ENCODE peak calls at places on chromosomes 12 and 14, in eight cellular contexts. I is HL-60, E is pancreas, N is heart right ventricle, K is fibroblast of lung, D is ovary, Y is adrenal gland, F is heart left ventricle. P is an unnamed sample. For H3K27me3, the result is how much of the 10 kb centered on the place peaks cover.

GRCh38 chr14:74592476-74593191 is 19.4 kb downstream of the LTBP2 start:
- DNase-seq in I (no peak), E (no peak), N (no peak), K (no peak), D (no peak), Y (no peak), F (no peak), P (no peak)

GRCh38 chr14:73750161-73750901 is 36.1 kb upstream of the PNMA1 start:
- DNase-seq in I (no peak), E (peak), N (no peak), K (no peak), D (no peak), Y (no peak), F (no peak), P (no peak)

GRCh38 chr14:96165493-96166474 is 38.9 kb upstream of the BDKRB2 start:
- DNase-seq in I (no peak), E (no peak), N (no peak), K (no peak), D (no peak), Y (no peak), F (no peak), P (no peak)

GRCh38 chr14:91509878-91510170 is 286 bp downstream of the PPP4R3A start:
- DNase-seq in I (no peak), E (no peak), N (no peak), K (no peak), D (no peak), Y (no peak), F (no peak), P (no peak)

GRCh38 chr14:69351911-69352310 is 46.2 kb downstream of the ERH start:
- DNase-seq in I (no peak), E (no peak), N (no peak), K (no peak), D (no peak), Y (no peak), F (no peak), P (no peak)

GRCh38 chr12:132723015-132723763 is 12.5 kb downstream of the PGAM5 start:
- DNase-seq in I (no peak), E (no peak), N (peak), K (no peak), D (no peak), Y (peak), F (peak), P (peak)

GRCh38 chr14:55423969-55424368 is 12.3 kb upstream of the ATG14 start:
- DNase-seq in I (no peak), E (no peak), N (no peak), K (no peak), D (no peak), Y (no peak), F (no peak), P (no peak)

GRCh38 chr14:66746316-66747006 is 238.5 kb downstream of the GPHN start:
- DNase-seq in I (peak), E (peak), N (peak), K (peak), D (no peak), Y (no peak), F (no peak), P (no peak)

GRCh38 chr12:76144253-76144564 is 59.7 kb upstream of the NAP1L1 start:
- DNase-seq in I (peak), E (no peak), N (no peak), K (peak), D (no peak), Y (peak), F (no peak), P (no peak)

GRCh38 chr12:92827836-92828431 is 101.2 kb downstream of the EEA1 start:
- DNase-seq in I (peak), E (no peak), N (no peak), K (peak), D (no peak), Y (no peak), F (no peak), P (no peak)

GRCh38 chr12:45638386-45638785 is 91.1 kb upstream of the ARID2 start:
- DNase-seq in I (no peak), E (no peak), N (no peak), K (no peak), D (no peak), Y (no peak), F (no peak), P (no peak)

GRCh38 chr14:20934148-20934762 is 21.0 kb upstream of the RNASE2 start:
- DNase-seq in I (no peak), E (no peak), N (peak), K (peak), D (no peak), Y (peak), F (peak), P (peak)

GRCh38 chr12:112537710-112538396 is 119.1 kb downstream of the PTPN11 start:
- DNase-seq in I (peak), E (no peak), N (no peak), K (no peak), D (no peak), Y (no peak), F (no peak), P (no peak)

GRCh38 chr14:43795600-43796228 is 711.4 kb downstream of the FSCB start:
- DNase-seq in I (no peak), E (no peak), N (no peak), K (peak), D (no peak), Y (no peak), F (no peak), P (no peak)

GRCh38 chr14:90911121-90911520 is 94.9 kb upstream of the TTC7B start:
- DNase-seq in I (no peak), E (no peak), N (no peak), K (peak), D (no peak), Y (no peak), F (no peak), P (no peak)

GRCh38 chr14:20690848-20691640 is 2.5 kb downstream of the ANG start:
- DNase-seq in I (peak), E (peak), N (peak), K (peak), D (no peak), Y (peak), F (peak), P (no peak)

GRCh38 chr12:132279184-132279889 is 50.1 kb downstream of the GALNT9 start:
- DNase-seq in I (no peak), E (no peak), N (peak), K (peak), D (no peak), Y (no peak), F (peak), P (peak)

GRCh38 chr12:69154585-69155363 is 84.6 kb upstream of the CPSF6 start:
- DNase-seq in I (peak), E (peak), N (peak), K (peak), D (peak), Y (peak), F (peak), P (peak)

GRCh38 chr14:36091096-36091495 is 85.4 kb downstream of the PTCSC3 start:
- DNase-seq in I (no peak), E (peak), N (no peak), K (peak), D (no peak), Y (no peak), F (no peak), P (no peak)

GRCh38 chr12:95548056-95548538 is 3.2 kb downstream of the USP44 start:
- DNase-seq in I (no peak), E (peak), N (no peak), K (no peak), D (peak), Y (peak), F (no peak), P (peak)

GRCh38 chr12:120538281-120539156 is 4.4 kb downstream of the RNF10 start:
- DNase-seq in I (peak), E (peak), N (peak), K (peak), D (peak), Y (peak), F (peak), P (peak)

GRCh38 chr14:102799684-102800562 is 22.7 kb downstream of the TRAF3 start:
- DNase-seq in I (no peak), E (no peak), N (no peak), K (peak), D (no peak), Y (no peak), F (no peak), P (no peak)

GRCh38 chr12:70576341-70577282 is 60.6 kb downstream of the PTPRB start:
- DNase-seq in I (peak), E (no peak), N (no peak), K (peak), D (no peak), Y (no peak), F (no peak), P (no peak)

GRCh38 chr14:100609331-100609870 is 22.2 kb upstream of the BEGAIN start:
- DNase-seq in I (no peak), E (no peak), N (no peak), K (no peak), D (no peak), Y (peak), F (no peak), P (no peak)

GRCh38 chr12:6437586-6437985 is 7.2 kb upstream of the CD27 start:
- DNase-seq in I (no peak), E (no peak), N (no peak), K (no peak), D (no peak), Y (no peak), F (no peak), P (no peak)

GRCh38 chr12:16385779-16386646 is 38.6 kb downstream of the MGST1 start:
- DNase-seq in I (peak), E (peak), N (peak), K (peak), D (no peak), Y (peak), F (no peak), P (no peak)

GRCh38 chr12:95738024-95738611 is 52.4 kb downstream of the NTN4 start:
- DNase-seq in I (no peak), E (peak), N (no peak), K (no peak), D (no peak), Y (no peak), F (no peak), P (no peak)

GRCh38 chr14:23646648-23647549 is 10.7 kb downstream of the DHRS2 start:
- DNase-seq in I (no peak), E (no peak), N (no peak), K (no peak), D (no peak), Y (no peak), F (no peak), P (no peak)

GRCh38 chr12:11656550-11656949 is 7.1 kb downstream of the ETV6 start:
- DNase-seq in I (peak), E (no peak), N (no peak), K (no peak), D (no peak), Y (no peak), F (no peak), P (no peak)

GRCh38 chr12:20601668-20602280 is 93.4 kb upstream of the SLCO1C1 start:
- DNase-seq in I (no peak), E (no peak), N (no peak), K (peak), D (no peak), Y (no peak), F (no peak), P (no peak)

GRCh38 chr12:8638951-8639350 is 23.7 kb downstream of the MFAP5 start:
- DNase-seq in I (no peak), E (no peak), N (no peak), K (no peak), D (no peak), Y (no peak), F (no peak), P (no peak)

GRCh38 chr14:39060818-39061437 is 42.1 kb downstream of the SEC23A start:
- DNase-seq in I (no peak), E (no peak), N (no peak), K (no peak), D (no peak), Y (no peak), F (no peak), P (no peak)

GRCh38 chr14:100426331-100426730 is 103.2 kb downstream of the SLC25A47 start:
- DNase-seq in I (no peak), E (no peak), N (no peak), K (no peak), D (no peak), Y (no peak), F (no peak), P (no peak)

GRCh38 chr12:81079280-81080076 is 1.6 kb downstream of the ACSS3 start:
- DNase-seq in I (no peak), E (no peak), N (no peak), K (no peak), D (no peak), Y (no peak), F (no peak), P (no peak)
- H3K4me3 ChIP-seq in I (no peak), E (no peak), N (peak), K (peak), D (peak), Y (no peak), F (peak), P (peak)

DNA sequence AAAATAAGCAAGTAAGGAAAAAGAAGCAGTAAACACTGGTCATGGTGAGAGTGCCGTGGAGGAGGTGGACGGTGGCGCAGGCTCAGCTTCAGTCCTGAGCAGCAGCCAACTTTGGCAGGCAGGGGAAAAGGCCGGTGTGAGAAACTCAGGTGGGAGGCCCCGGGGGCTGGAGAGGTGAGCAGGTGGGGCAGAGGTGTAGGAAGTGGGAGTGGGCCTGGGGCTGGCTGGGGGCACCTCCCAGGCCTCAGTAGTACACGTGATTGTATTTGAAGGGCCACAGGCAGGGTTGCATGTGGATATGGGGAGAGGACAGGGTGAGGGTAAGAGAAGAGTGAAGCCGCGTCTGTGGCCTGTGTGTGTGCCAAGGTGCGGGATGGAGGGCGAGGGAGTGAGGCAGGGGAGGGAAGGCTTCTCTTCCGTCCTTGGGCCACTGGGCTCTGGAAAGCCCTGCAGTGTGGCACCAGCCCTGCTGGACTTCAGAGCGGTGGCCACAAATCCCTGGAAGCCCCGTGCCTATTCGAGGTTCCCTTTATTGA is 14.0 kb downstream of the VASH1 start:
- DNase-seq in I (no peak), E (no peak), N (no peak), K (no peak), D (no peak), Y (no peak), F (peak), P (no peak)
- H3K27me3 ChIP-seq in I (under half), E (under half), N (under half), K (under half), D (under half), Y (under half), F (under half), P (under half)

GRCh38 chr14:77025744-77026165 is 2.8 kb downstream of the IRF2BPL start:
- DNase-seq in I (no peak), E (no peak), N (no peak), K (no peak), D (peak), Y (peak), F (no peak), P (peak)

GRCh38 chr14:77022219-77022852 is 6.2 kb downstream of the IRF2BPL start:
- DNase-seq in I (no peak), E (no peak), N (no peak), K (no peak), D (no peak), Y (no peak), F (no peak), P (no peak)

GRCh38 chr14:77026166-77026929 is 2.2 kb downstream of the IRF2BPL start:
- DNase-seq in I (no peak), E (peak), N (no peak), K (peak), D (peak), Y (peak), F (no peak), P (peak)

GRCh38 chr14:77024171-77024627 is 4.3 kb downstream of the IRF2BPL start:
- DNase-seq in I (no peak), E (peak), N (no peak), K (peak), D (peak), Y (peak), F (peak), P (peak)

GRCh38 chr14:77023001-77023996 is 5.2 kb downstream of the IRF2BPL start:
- DNase-seq in I (no peak), E (peak), N (no peak), K (peak), D (peak), Y (peak), F (no peak), P (no peak)
- TF ChIP-seq CTCF in I (no peak), E (peak), N (no peak), K (peak), D (peak), Y (no peak), F (no peak), P (peak)

GRCh38 chr12:122871851-122872785 is 23.8 kb downstream of the VPS37B start:
- DNase-seq in I (peak), E (peak), N (peak), K (peak), D (no peak), Y (peak), F (peak), P (peak)
- H3K4me3 ChIP-seq in I (peak), E (peak), N (peak), K (peak), D (no peak), Y (peak), F (peak), P (peak)

GRCh38 chr14:99274346-99275221 is 2.6 kb upstream of the BCL11B start:
- DNase-seq in I (peak), E (peak), N (peak), K (peak), D (peak), Y (peak), F (peak), P (peak)
- H3K27me3 ChIP-seq in I (half or more), E (under half), N (half or more), K (under half), D (under half), Y (under half), F (under half), P (half or more)

GRCh38 chr14:49853158-49853477 is 530 bp upstream of the NEMF start:
- DNase-seq in I (no peak), E (no peak), N (no peak), K (no peak), D (no peak), Y (no peak), F (no peak), P (no peak)
- TF ChIP-seq CTCF in I (no peak), E (no peak), N (peak), K (no peak), D (no peak), Y (no peak), F (peak), P (no peak)

GRCh38 chr12:108630481-108631207 is 3.0 kb downstream of the SELPLG start:
- DNase-seq in I (peak), E (no peak), N (no peak), K (peak), D (no peak), Y (peak), F (no peak), P (no peak)
- H3K4me3 ChIP-seq in I (no peak), E (no peak), N (no peak), K (no peak), D (no peak), Y (no peak), F (no peak), P (no peak)

DNA sequence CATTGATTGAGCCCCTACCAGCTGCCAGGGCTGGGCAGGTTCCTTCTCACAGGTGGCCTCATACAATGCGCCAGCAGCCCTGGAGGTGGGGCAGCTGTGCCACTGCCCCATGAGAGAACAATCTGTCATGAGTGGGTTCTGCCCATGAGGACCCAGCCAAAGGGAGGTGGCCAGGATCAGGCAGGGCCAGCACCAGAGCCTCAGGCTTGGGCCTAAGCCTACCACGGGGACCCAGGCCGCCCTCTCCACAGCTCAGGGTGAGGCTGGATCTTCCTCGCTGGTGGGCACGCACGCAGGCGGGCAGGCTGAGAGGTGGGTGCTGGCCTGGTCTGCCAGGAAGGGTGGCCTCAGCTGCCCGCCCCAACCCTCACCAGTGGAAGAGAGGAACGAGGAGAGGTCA is 110.7 kb downstream of the KIF26A start:
- DNase-seq in I (no peak), E (no peak), N (no peak), K (no peak), D (peak), Y (no peak), F (no peak), P (no peak)
- H3K27me3 ChIP-seq in I (under half), E (under half), N (under half), K (under half), D (under half), Y (under half), F (under half), P (under half)

DNA sequence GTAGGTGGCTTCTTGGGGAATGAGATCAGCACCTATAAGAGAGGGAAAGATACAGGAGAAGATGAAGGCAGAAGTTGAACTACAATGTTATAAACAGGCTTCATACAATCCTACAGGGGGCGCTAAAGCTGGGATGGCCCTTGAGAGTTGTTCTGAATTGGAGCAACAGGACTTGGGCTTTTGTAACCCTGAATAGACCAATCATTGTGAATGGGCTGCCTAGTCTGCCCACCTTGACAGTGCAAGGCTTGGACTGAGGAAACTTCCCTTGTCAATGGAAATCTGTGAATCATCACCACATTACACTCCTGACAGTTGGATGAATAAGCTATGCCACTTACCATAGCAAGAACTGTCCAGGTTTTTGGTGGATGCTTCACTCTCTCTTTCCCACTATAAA is 306.1 kb downstream of the KCNC2 start:
- DNase-seq in I (no peak), E (no peak), N (no peak), K (no peak), D (no peak), Y (no peak), F (no peak), P (no peak)
- TF ChIP-seq CTCF in I (no peak), E (no peak), N (no peak), K (no peak), D (no peak), Y (no peak), F (no peak), P (no peak)

DNA sequence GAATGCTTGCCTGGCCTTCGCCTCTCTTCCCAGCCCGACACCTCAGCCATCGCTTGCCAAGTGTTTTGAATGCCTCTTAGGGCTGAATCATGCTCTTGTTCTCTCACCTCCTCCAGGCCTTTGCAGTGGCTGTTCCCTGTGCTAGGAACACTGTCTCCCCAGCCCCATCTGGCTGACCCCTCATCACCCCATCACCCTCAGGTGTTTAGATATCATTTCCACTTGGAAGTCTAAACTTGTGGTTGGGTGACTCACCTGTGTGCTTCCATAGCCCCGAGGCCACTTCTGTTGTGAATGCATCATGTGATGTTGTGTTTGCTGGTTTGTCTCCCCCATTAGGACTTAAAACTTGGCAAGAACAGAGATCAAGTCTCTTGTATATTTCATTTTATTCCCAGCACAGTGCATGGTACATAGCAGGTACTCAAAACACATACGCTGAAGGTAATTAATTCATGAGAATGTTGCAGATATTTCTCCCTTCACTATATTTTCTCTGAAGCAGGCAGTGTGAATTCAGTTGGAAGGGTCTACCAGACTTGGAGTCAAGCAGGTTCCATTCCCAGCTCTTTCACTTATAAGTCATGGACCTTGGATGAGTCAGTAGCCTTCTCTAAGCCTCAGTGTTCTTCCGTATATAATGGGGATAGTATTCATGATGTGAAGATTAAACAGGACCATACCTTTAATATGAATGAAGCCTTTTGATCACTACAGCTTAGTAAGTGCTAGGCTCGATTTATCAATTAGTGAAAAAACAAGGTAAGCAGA is 67.8 kb downstream of the HRK start:
- DNase-seq in I (no peak), E (no peak), N (no peak), K (no peak), D (no peak), Y (no peak), F (no peak), P (no peak)
- H3K4me3 ChIP-seq in I (no peak), E (no peak), N (no peak), K (no peak), D (no peak), Y (no peak), F (no peak), P (no peak)

P was measured in left ventricle myocardium inferior.